ENCODE peak calls at places on chromosomes 12 and 14, in eight cellular contexts. H, Q, G, I, C, Y, Z and A are unnamed samples.

GRCh38 chr14:103349982-103350381 is 15.9 kb downstream of the EIF5 start:
- DNase-seq in Y (no peak), I (no peak), Q (no peak), C (no peak), H (no peak), Z (no peak), G (no peak), A (no peak)

GRCh38 chr14:77625360-77625759 is 8.9 kb upstream of the SPTLC2 start:
- DNase-seq in I (no peak), C (no peak), Y (no peak), Z (no peak), H (no peak), Q (no peak), G (no peak), A (no peak)

GRCh38 chr14:75563931-75564330 is 14.5 kb upstream of the FLVCR2 start:
- DNase-seq in Q (no peak), C (no peak), Y (no peak), I (no peak), H (peak; percentile 66), G (no peak), Z (no peak), A (no peak)

GRCh38 chr12:77231548-77231947 is 166.2 kb upstream of the E2F7 start:
- DNase-seq in I (no peak), G (peak; percentile 76), H (no peak), Z (no peak), Y (peak; percentile 69), C (peak; percentile 94), Q (no peak), A (peak; percentile 74)

GRCh38 chr12:49357099-49357678 is 10.1 kb upstream of the SPATS2 start:
- DNase-seq in C (no peak), G (no peak), Z (no peak), I (no peak), Y (no peak), Q (no peak), H (peak; percentile 30), A (no peak)

GRCh38 chr12:9750276-9751203 is 10.2 kb downstream of the CD69 start:
- DNase-seq in Z (peak; percentile 42), G (no peak), H (peak; percentile 64), C (peak; percentile 84), Q (peak; percentile 48), Y (peak; percentile 55), I (peak; percentile 38), A (no peak)

GRCh38 chr14:103932791-103933490 is 4.7 kb downstream of the TDRD9 start:
- DNase-seq in Q (no peak), I (no peak), G (no peak), C (no peak), Y (no peak), Z (no peak), H (no peak), A (no peak)

GRCh38 chr14:55123101-55123500 is 6.0 kb upstream of the LGALS3 start:
- DNase-seq in G (peak; percentile 73), I (no peak), H (no peak), Z (no peak), C (no peak), Q (no peak), Y (no peak), A (no peak)

GRCh38 chr12:34218193-34219045 is 196.1 kb downstream of the ALG10 start:
- DNase-seq in H (peak; percentile 81), Y (peak; percentile 76), Z (peak; percentile 45), G (peak; percentile 61), I (peak; percentile 34), Q (peak; percentile 10), C (peak; percentile 85), A (no peak)